ENCODE peak calls at places on chromosomes 2 and 18, in four cellular contexts. D is stomach, K is foreskin fibroblast, F is tibial nerve. L is an unnamed sample.

GRCh38 chr2:51013060-51013746 is 18.7 kb downstream of the NRXN1 start:
- DNase-seq in D (peak; percentile 26), K (peak; percentile 2), F (no peak), L (no peak)

GRCh38 chr18:79429381-79429780 is 33.7 kb downstream of the NFATC1 start:
- DNase-seq in D (no peak), K (no peak), F (no peak), L (no peak)

GRCh38 chr2:241855245-241855887 is 3.3 kb downstream of the PDCD1 start:
- DNase-seq in D (no peak), K (no peak), F (no peak), L (no peak)

GRCh38 chr18:39198376-39198775 is 1632.8 kb upstream of the CELF4 start:
- DNase-seq in D (no peak), K (peak; percentile 38), F (no peak), L (no peak)

GRCh38 chr2:48183276-48183675 is 277.0 kb upstream of the FBXO11 start:
- DNase-seq in D (no peak), K (no peak), F (no peak), L (no peak)

GRCh38 chr2:15940661-15941482 is 522 bp downstream of the MYCN start:
- DNase-seq in D (no peak), K (peak; percentile 11), F (no peak), L (no peak)

GRCh38 chr2:234910186-234910679 is 41.6 kb upstream of the SH3BP4 start:
- DNase-seq in D (no peak), K (no peak), F (no peak), L (no peak)

GRCh38 chr2:46096272-46096671 is 200.9 kb upstream of the EPAS1 start:
- DNase-seq in D (no peak), K (peak; percentile 21), F (no peak), L (no peak)

GRCh38 chr2:157262248-157262647 is 4.7 kb downstream of the GALNT5 start:
- DNase-seq in D (no peak), K (no peak), F (no peak), L (no peak)

GRCh38 chr2:112811841-112812306 is 24.7 kb downstream of the IL1B start:
- DNase-seq in D (no peak), K (peak; percentile 66), F (no peak), L (peak; percentile 37)

GRCh38 chr2:134623796-134624195 is 95.0 kb downstream of the TMEM163 start:
- DNase-seq in D (no peak), K (no peak), F (no peak), L (no peak)

GRCh38 chr2:68653538-68653982 is 10.2 kb downstream of the PROKR1 start:
- DNase-seq in D (peak; percentile 63), K (peak; percentile 44), F (no peak), L (no peak)

GRCh38 chr2:235698028-235698427 is 204.2 kb downstream of the AGAP1 start:
- DNase-seq in D (peak; percentile 49), K (no peak), F (no peak), L (no peak)

GRCh38 chr2:160315337-160315736 is 115.3 kb upstream of the ITGB6 start:
- DNase-seq in D (no peak), K (peak; percentile 85), F (no peak), L (no peak)

GRCh38 chr2:226247289-226248275 is 552.0 kb downstream of the IRS1 start:
- DNase-seq in D (no peak), K (peak; percentile 39), F (no peak), L (no peak)

GRCh38 chr2:136219341-136219740 is 101.4 kb upstream of the CXCR4 start:
- DNase-seq in D (no peak), K (no peak), F (no peak), L (no peak)

GRCh38 chr18:70293166-70293565 is 4.3 kb downstream of the SOCS6 start:
- DNase-seq in D (no peak), K (no peak), F (no peak), L (no peak)

GRCh38 chr18:24413148-24413547 is 13.3 kb upstream of the IMPACT start:
- DNase-seq in D (no peak), K (peak; percentile 53), F (no peak), L (no peak)

DNA sequence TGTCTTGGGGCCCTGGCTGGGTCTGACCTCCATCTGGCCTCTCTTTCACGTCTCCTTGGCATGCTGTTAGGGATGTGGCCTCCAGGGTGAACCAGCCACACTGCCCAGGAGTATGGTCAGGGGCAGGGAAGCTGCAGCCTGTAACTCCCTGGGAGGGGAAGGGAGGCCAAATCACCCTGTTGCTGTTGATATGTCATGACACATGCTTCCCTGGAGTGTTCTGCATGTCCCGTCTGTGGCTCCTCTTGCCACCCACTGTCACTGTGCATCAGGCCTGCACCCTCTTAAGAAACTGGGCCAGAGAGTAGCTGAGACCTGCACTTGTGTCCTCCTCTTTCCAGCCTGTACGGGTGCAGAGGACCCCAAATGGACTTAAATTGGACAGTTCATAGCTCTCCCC is 221.3 kb downstream of the FHOD3 start:
- DNase-seq in D (no peak), K (no peak), F (no peak), L (no peak)
- TF ChIP-seq CTCF in D (no peak), K (no peak), F (no peak), L (no peak)

GRCh38 chr2:36355890-36356198 is 266 bp downstream of the CRIM1 start:
- DNase-seq in D (no peak), K (no peak), F (no peak), L (no peak)

GRCh38 chr2:36356990-36357505 is 1.5 kb downstream of the CRIM1 start:
- DNase-seq in D (no peak), K (peak; percentile 52), F (peak; percentile 31), L (no peak)

GRCh38 chr2:36355157-36355889 is at the start of gene CRIM1:
- DNase-seq in D (peak; percentile 81), K (peak; percentile 98), F (peak; percentile 79), L (no peak)

GRCh38 chr2:36357506-36358316 is 2.1 kb downstream of the CRIM1 start:
- DNase-seq in D (no peak), K (peak; percentile 94), F (peak; percentile 37), L (no peak)

GRCh38 chr2:36356199-36356989 is 816 bp downstream of the CRIM1 start:
- DNase-seq in D (peak; percentile 55), K (peak; percentile 70), F (no peak), L (no peak)
- TF ChIP-seq CTCF in D (no peak), K (no peak), F (no peak), L (no peak)

GRCh38 chr2:167689444-167689843 is 558.0 kb downstream of the STK39 start:
- DNase-seq in D (no peak), K (no peak), F (no peak), L (no peak)
- TF ChIP-seq CTCF in D (no peak), K (no peak), F (no peak), L (no peak)

DNA sequence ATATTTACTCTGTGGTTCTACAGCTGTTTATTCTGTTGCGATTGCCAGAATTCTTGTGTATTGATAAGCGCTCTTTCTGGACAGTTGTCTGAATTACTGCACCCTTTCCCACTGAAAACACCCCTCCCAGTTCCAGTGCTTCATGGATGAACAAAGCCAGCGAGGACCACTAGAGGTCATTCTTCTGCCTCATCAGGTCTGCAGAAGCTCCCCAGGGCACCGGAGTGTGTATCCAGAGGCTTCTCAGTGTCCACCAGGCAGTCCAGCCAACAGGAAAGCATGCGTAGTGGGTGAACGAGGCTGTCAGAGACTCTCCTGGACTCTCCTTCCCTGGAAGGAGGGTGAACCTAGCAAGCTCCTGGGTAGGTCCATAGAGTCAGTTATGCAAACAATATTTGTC is 40.6 kb upstream of the INHBB start:
- DNase-seq in D (peak; percentile 5), K (peak; percentile 29), F (no peak), L (no peak)
- TF ChIP-seq CTCF in D (no peak), K (peak; percentile 11), F (no peak), L (peak; percentile 35)

DNA sequence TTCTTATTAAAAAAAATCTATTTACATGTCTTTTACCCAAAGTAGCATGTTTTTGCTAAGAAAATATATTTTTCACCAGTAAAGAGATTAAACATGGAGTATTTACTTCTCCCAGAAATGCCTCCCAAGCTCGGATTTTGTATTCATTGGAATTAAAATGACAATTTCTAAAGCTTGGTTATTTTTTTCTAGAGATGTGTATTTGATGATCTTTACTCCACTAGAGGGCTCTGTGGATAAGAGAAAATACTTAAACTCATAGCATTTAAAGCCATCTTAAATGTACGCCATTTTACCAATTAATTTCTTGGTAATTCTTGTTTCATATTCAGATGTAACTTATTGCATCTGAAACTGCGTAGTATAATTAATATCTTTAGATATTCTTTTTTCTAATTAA is 461.4 kb downstream of the GALR1 start:
- DNase-seq in D (no peak), K (no peak), F (no peak), L (no peak)
- TF ChIP-seq CTCF in D (no peak), K (no peak), F (no peak), L (no peak)

GRCh38 chr2:143171817-143172216 is 42.6 kb downstream of the ARHGAP15 start:
- DNase-seq in D (no peak), K (peak; percentile 22), F (no peak), L (no peak)
- TF ChIP-seq CTCF in D (no peak), K (peak; percentile 34), F (no peak), L (peak; percentile 33)

GRCh38 chr2:174335605-174336402 is 1.1 kb downstream of the SP9 start:
- DNase-seq in D (no peak), K (peak; percentile 52), F (no peak), L (no peak)

GRCh38 chr2:174334781-174335604 is at the start of gene SP9:
- DNase-seq in D (no peak), K (peak; percentile 69), F (no peak), L (no peak)

GRCh38 chr2:174338155-174338495 is 3.4 kb downstream of the SP9 start:
- DNase-seq in D (no peak), K (no peak), F (no peak), L (no peak)

GRCh38 chr2:174337337-174338154 is 2.8 kb downstream of the SP9 start:
- DNase-seq in D (no peak), K (peak; percentile 60), F (no peak), L (no peak)

DNA sequence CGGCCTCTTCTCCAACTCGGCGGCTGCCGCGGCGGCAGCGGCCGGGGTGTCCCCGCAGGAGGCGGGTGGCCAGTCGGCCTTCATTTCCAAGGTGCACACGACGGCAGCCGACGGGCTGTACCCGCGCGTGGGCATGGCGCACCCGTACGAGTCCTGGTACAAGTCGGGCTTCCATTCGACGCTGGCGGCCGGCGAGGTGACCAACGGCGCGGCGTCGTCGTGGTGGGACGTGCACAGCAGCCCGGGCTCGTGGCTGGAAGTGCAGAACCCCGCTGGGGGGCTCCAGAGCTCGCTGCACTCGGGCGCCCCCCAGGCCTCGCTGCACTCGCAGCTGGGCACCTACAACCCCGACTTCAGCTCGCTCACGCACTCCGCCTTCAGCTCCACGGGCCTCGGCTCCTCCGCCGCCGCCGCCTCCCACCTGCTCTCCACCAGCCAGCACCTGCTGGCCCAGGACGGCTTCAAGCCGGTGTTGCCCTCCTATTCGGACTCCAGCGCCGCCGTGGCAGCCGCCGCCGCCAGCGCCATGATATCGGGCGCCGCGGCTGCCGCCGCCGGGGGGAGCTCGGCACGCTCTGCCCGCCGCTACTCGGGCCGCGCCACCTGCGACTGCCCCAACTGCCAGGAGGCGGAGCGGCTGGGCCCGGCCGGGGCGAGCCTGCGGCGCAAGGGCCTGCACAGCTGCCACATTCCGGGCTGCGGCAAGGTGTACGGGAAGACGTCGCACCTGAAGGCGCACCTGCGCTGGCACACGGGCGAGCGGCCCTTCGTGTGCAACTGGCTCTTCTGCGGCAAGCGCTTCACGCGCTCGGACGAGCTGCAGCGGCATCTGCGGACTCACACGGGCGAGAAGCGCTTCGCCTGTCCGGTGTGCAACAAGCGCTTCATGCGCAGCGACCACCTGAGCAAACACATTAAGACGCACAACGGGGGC is 1.9 kb downstream of the SP9 start:
- DNase-seq in D (no peak), K (no peak), F (no peak), L (no peak)
- TF ChIP-seq CTCF in D (no peak), K (no peak), F (no peak), L (no peak)

GRCh38 chr2:178404380-178404767 is 46.6 kb downstream of the PRKRA start:
- DNase-seq in D (no peak), K (peak; percentile 94), F (no peak), L (no peak)
- TF ChIP-seq CTCF in D (no peak), K (no peak), F (no peak), L (no peak)

GRCh38 chr18:32930695-32931301 is 158.0 kb upstream of the KLHL14 start:
- DNase-seq in D (no peak), K (peak; percentile 70), F (no peak), L (peak; percentile 5)
- TF ChIP-seq CTCF in D (no peak), K (peak; percentile 34), F (no peak), L (peak; percentile 63)